ENCODE peak calls at places on chromosomes 3 and 15, in six cellular contexts. O is A549, Y is GM06990, E is cardiac fibroblast, Z is fibroblast of lung, C is fibroblast of mammary gland. L is an unnamed sample.

GRCh38 chr15:52718551-52718950 is 39.4 kb upstream of the ATOSA start:
- DNase-seq in O (no peak), Y (no peak), C (no peak), E (no peak), Z (no peak), L (no peak)

GRCh38 chr15:69780981-69781380 is 316.7 kb downstream of the TLE3 start:
- DNase-seq in E (no peak), C (no peak), Z (no peak), Y (no peak), O (no peak), L (no peak)

GRCh38 chr3:88195951-88196434 is 46.2 kb downstream of the C3orf38 start:
- DNase-seq in Y (no peak), Z (peak; percentile 42), E (peak; percentile 62), C (peak; percentile 56), O (no peak), L (peak; percentile 12)

GRCh38 chr3:5188419-5189405 is 1.2 kb downstream of the EDEM1 start:
- DNase-seq in Z (peak; percentile 35), O (peak; percentile 54), Y (peak; percentile 61), E (peak; percentile 37), C (peak; percentile 30), L (peak; percentile 40)

GRCh38 chr3:38129058-38129457 is 7.9 kb downstream of the ACAA1 start:
- DNase-seq in E (no peak), O (no peak), Z (no peak), Y (no peak), C (no peak), L (no peak)

GRCh38 chr3:184361532-184361931 is at the start of the genes CLCN2 and POLR2H:
- DNase-seq in O (no peak), Y (peak; percentile 65), C (no peak), E (peak; percentile 71), Z (peak; percentile 48), L (peak; percentile 53)

GRCh38 chr15:57698243-57698642 is 8.3 kb upstream of the POLR2M start:
- DNase-seq in Y (no peak), E (no peak), Z (no peak), O (no peak), C (no peak), L (no peak)

GRCh38 chr3:157311633-157312365 is 124.9 kb upstream of the PTX3 start:
- DNase-seq in C (peak; percentile 95), O (no peak), Y (no peak), E (peak; percentile 96), Z (peak; percentile 98), L (peak; percentile 88)

GRCh38 chr3:71502066-71502465 is 81.5 kb downstream of the FOXP1 start:
- DNase-seq in E (no peak), Z (no peak), O (no peak), C (no peak), Y (no peak), L (no peak)

GRCh38 chr3:146308682-146309081 is 57.8 kb upstream of the PLSCR4 start:
- DNase-seq in E (peak; percentile 95), C (peak; percentile 72), Z (peak; percentile 61), Y (no peak), O (no peak), L (peak; percentile 82)

GRCh38 chr3:152121292-152121654 is 147.5 kb upstream of the MBNL1 start:
- DNase-seq in E (peak; percentile 92), O (no peak), C (peak; percentile 91), Z (peak; percentile 96), Y (no peak), L (peak; percentile 96)

GRCh38 chr3:14595561-14595960 is 55.4 kb upstream of the GRIP2 start:
- DNase-seq in C (no peak), Y (no peak), E (no peak), Z (no peak), O (no peak), L (no peak)

GRCh38 chr3:99753268-99753975 is 64.2 kb upstream of the CMSS1 start:
- DNase-seq in E (peak; percentile 91), Y (peak; percentile 13), Z (peak; percentile 91), O (peak; percentile 13), C (peak; percentile 88), L (peak; percentile 79)

GRCh38 chr15:60679256-60679655 is 200.3 kb upstream of the ICE2 start:
- DNase-seq in O (no peak), E (no peak), Z (peak; percentile 59), Y (no peak), C (peak; percentile 82), L (peak; percentile 81)

GRCh38 chr15:41727143-41727542 is 47.1 kb upstream of the MAPKBP1 start:
- DNase-seq in C (no peak), Z (no peak), O (no peak), Y (no peak), E (peak; percentile 50), L (peak; percentile 77)

GRCh38 chr3:38022887-38023709 is 6.3 kb downstream of the PLCD1 start:
- DNase-seq in E (no peak), O (no peak), C (no peak), Z (no peak), Y (no peak), L (no peak)

GRCh38 chr15:68249058-68249713 is 19.7 kb upstream of the CLN6 start:
- DNase-seq in Y (no peak), O (no peak), C (no peak), Z (no peak), E (no peak), L (no peak)

GRCh38 chr3:17033516-17034168 is 148.9 kb downstream of the PLCL2 start:
- DNase-seq in Z (peak; percentile 9), C (peak; percentile 55), Y (no peak), E (peak; percentile 20), O (no peak), L (no peak)

GRCh38 chr3:111691293-111691909 is 96.3 kb upstream of the ZBED2 start:
- DNase-seq in C (peak; percentile 66), Y (no peak), Z (peak; percentile 72), O (peak; percentile 40), E (peak; percentile 71), L (peak; percentile 62)

GRCh38 chr15:69784808-69785550 is 312.7 kb downstream of the TLE3 start:
- DNase-seq in Y (no peak), O (no peak), Z (peak; percentile 3), C (peak; percentile 45), E (peak; percentile 16), L (no peak)

GRCh38 chr15:87538327-87538834 is 718.2 kb downstream of the NTRK3 start:
- DNase-seq in E (no peak), O (no peak), Y (no peak), Z (no peak), C (no peak), L (no peak)

GRCh38 chr3:161423911-161424522 is 52.7 kb upstream of the SPTSSB start:
- DNase-seq in Y (no peak), O (peak; percentile 31), Z (peak; percentile 63), C (peak; percentile 52), E (peak; percentile 52), L (peak; percentile 41)
- TF ChIP-seq CTCF in Y (peak; percentile 29), O (peak; percentile 81), Z (peak; percentile 54), C (peak; percentile 53), E (peak; percentile 40), L (peak; percentile 65)

GRCh38 chr15:85579957-85580694 is 199.7 kb downstream of the AKAP13 start:
- DNase-seq in O (peak; percentile 79), E (peak; percentile 81), Z (no peak), Y (no peak), C (peak; percentile 86), L (no peak)
- H3K4me3 ChIP-seq in O (peak overlapping the region; percentile 48), E (peak overlapping the region; percentile 25), Z (no peak overlapping the region), Y (no peak overlapping the region), C (no peak overlapping the region), L (no peak overlapping the region)

DNA sequence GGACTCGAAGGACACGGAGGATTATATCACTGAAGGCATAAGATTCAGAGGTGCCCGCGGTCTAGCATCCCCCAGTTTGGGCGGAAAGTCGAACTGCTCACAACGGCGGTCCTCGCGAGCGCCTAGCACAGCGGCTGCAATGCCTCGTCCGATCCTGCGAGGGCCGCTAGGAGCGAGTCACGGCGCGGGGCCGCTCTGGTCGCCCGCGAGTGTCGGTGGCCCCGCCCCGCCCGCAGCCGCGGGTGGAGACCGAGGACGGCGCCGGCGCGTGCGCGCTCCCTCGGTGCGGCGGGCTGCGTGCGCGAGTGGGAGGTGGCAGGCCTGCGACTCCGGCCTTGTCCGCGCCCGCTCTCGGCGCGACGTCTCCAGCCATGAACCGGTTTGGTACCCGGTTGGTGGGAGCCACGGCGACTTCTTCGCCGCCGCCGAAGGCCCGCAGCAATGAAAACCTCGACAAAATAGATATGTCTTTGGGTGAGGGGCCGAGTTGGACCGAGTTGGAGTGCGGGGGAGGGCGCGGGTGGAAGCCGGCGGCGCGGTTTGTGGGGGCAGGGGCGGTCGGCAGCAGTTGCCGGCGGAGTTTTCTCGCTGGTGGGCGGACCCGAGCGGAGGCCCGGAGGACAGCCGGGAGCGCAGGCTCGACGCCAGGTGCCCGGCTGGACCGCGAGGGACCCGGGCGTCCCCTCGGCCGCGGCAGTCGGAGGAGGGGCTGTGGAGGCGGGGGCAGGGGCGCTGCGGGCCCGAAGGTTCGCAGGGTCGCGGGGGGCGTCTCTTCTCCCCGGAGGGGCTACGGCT is at the start of gene FYTTD1:
- DNase-seq in C (peak; percentile 73), O (peak; percentile 77), Y (peak; percentile 95), E (peak; percentile 90), Z (peak; percentile 86), L (peak; percentile 87)
- TF ChIP-seq CTCF in C (peak; percentile 17), O (peak; percentile 35), Y (peak; percentile 48), E (peak; percentile 34), Z (peak; percentile 31), L (peak; percentile 37)

GRCh38 chr15:45376967-45377629 is 1.2 kb downstream of the GATM start:
- DNase-seq in O (no peak), Y (no peak), C (no peak), E (no peak), Z (no peak), L (no peak)
- H3K4me3 ChIP-seq in O (peak overlapping the region; percentile 57), Y (peak overlapping the region; percentile 76), C (no peak overlapping the region), E (no peak overlapping the region), Z (no peak overlapping the region), L (no peak overlapping the region)

DNA sequence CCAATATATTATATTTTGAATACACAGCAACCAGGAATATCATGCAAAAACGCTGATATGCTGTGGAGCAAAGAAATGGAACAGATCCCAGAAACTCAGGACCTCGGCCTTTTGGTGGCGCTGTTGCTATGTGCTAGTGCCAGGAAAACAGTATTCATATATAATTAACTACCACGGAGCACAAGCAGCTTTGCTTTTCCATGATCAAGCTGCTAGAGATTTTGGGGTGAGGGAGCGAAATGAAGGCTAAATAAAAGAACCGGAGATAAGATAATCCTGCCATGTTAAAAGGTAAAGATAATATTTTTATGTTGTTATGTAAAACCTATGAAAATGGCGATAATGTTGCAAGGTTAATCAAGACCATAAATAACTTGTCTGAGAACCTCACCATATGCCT is 157.7 kb upstream of the FAM3D start:
- DNase-seq in O (peak; percentile 4), Z (peak; percentile 77), E (peak; percentile 65), C (peak; percentile 71), Y (no peak), L (peak; percentile 62)
- TF ChIP-seq CTCF in O (peak; percentile 51), Z (peak; percentile 84), E (peak; percentile 74), C (peak; percentile 78), Y (peak; percentile 57), L (peak; percentile 69)